ENCODE peak calls at places on chromosomes 2 and 18, in four cellular contexts. One of them, this sample, is unnamed. For H3K4me1, the result is how much of the 10 kb centered on the place peaks cover.

GRCh38 chr2:99205491-99205890 is 24.5 kb downstream of the MRPL30 start:
- DNase-seq in mammary epithelial cell: peak
- DNase-seq in CD8-positive, alpha-beta T cell: no peak
- DNase-seq in body of pancreas: no peak
- DNase-seq in this sample: peak

GRCh38 chr2:70087703-70088507 is 628 bp downstream of the PCBP1 start:
- DNase-seq in mammary epithelial cell: peak
- DNase-seq in CD8-positive, alpha-beta T cell: peak
- DNase-seq in body of pancreas: peak
- DNase-seq in this sample: peak

GRCh38 chr2:128433911-128434550 is 115.4 kb upstream of the HS6ST1 start:
- DNase-seq in body of pancreas: no peak
- DNase-seq in mammary epithelial cell: no peak
- DNase-seq in CD8-positive, alpha-beta T cell: no peak
- DNase-seq in this sample: no peak

GRCh38 chr2:65075605-65076344 is 19.6 kb downstream of the CEP68 start:
- DNase-seq in mammary epithelial cell: no peak
- DNase-seq in body of pancreas: peak
- DNase-seq in CD8-positive, alpha-beta T cell: no peak
- DNase-seq in this sample: no peak

GRCh38 chr2:188645982-188646381 is 328.2 kb upstream of the COL3A1 start:
- DNase-seq in mammary epithelial cell: no peak
- DNase-seq in CD8-positive, alpha-beta T cell: no peak
- DNase-seq in body of pancreas: no peak
- DNase-seq in this sample: no peak

GRCh38 chr2:112156152-112156986 is 18.2 kb downstream of the FBLN7 start:
- DNase-seq in body of pancreas: no peak
- DNase-seq in mammary epithelial cell: peak
- DNase-seq in CD8-positive, alpha-beta T cell: peak
- DNase-seq in this sample: no peak

GRCh38 chr2:19292007-19292406 is 66.4 kb downstream of the OSR1 start:
- DNase-seq in mammary epithelial cell: no peak
- DNase-seq in body of pancreas: no peak
- DNase-seq in CD8-positive, alpha-beta T cell: no peak
- DNase-seq in this sample: no peak

GRCh38 chr2:53826587-53827397 is 33.0 kb downstream of the GPR75 start:
- DNase-seq in CD8-positive, alpha-beta T cell: no peak
- DNase-seq in mammary epithelial cell: peak
- DNase-seq in body of pancreas: no peak
- DNase-seq in this sample: no peak

GRCh38 chr18:49510393-49511115 is 23.5 kb upstream of the C18orf32 start:
- DNase-seq in body of pancreas: peak
- DNase-seq in mammary epithelial cell: peak
- DNase-seq in CD8-positive, alpha-beta T cell: peak
- DNase-seq in this sample: peak

GRCh38 chr18:11741505-11742145 is 52.6 kb downstream of the GNAL start:
- DNase-seq in body of pancreas: no peak
- DNase-seq in CD8-positive, alpha-beta T cell: no peak
- DNase-seq in mammary epithelial cell: no peak
- DNase-seq in this sample: peak

GRCh38 chr2:223538920-223539440 is 63.2 kb downstream of the SCG2 start:
- DNase-seq in mammary epithelial cell: no peak
- DNase-seq in body of pancreas: no peak
- DNase-seq in CD8-positive, alpha-beta T cell: no peak
- DNase-seq in this sample: no peak

GRCh38 chr2:30629866-30630265 is 177.4 kb downstream of the CAPN13 start:
- DNase-seq in CD8-positive, alpha-beta T cell: no peak
- DNase-seq in body of pancreas: no peak
- DNase-seq in mammary epithelial cell: no peak
- DNase-seq in this sample: no peak

GRCh38 chr2:237550057-237550415 is 16.3 kb upstream of the PRLH start:
- DNase-seq in CD8-positive, alpha-beta T cell: no peak
- DNase-seq in mammary epithelial cell: no peak
- DNase-seq in body of pancreas: no peak
- DNase-seq in this sample: no peak

GRCh38 chr2:156192468-156192867 is 140.1 kb downstream of the NR4A2 start:
- DNase-seq in mammary epithelial cell: no peak
- DNase-seq in body of pancreas: no peak
- DNase-seq in CD8-positive, alpha-beta T cell: no peak
- DNase-seq in this sample: no peak

GRCh38 chr2:104378853-104379374 is 475.0 kb upstream of the POU3F3 start:
- DNase-seq in mammary epithelial cell: no peak
- DNase-seq in CD8-positive, alpha-beta T cell: no peak
- DNase-seq in body of pancreas: peak
- DNase-seq in this sample: no peak

GRCh38 chr2:33482518-33482917 is 6.1 kb downstream of the RASGRP3 start:
- DNase-seq in body of pancreas: no peak
- DNase-seq in CD8-positive, alpha-beta T cell: no peak
- DNase-seq in mammary epithelial cell: no peak
- DNase-seq in this sample: no peak

GRCh38 chr2:74703373-74703772 is 49.3 kb downstream of the SEMA4F start:
- DNase-seq in body of pancreas: no peak
- DNase-seq in mammary epithelial cell: no peak
- DNase-seq in CD8-positive, alpha-beta T cell: no peak
- DNase-seq in this sample: no peak

GRCh38 chr2:161423351-161424178 is 7.5 kb downstream of the TBR1 start:
- DNase-seq in CD8-positive, alpha-beta T cell: no peak
- DNase-seq in body of pancreas: no peak
- DNase-seq in mammary epithelial cell: no peak
- DNase-seq in this sample: no peak

GRCh38 chr2:226835796-226836547 is at the start of gene RHBDD1:
- DNase-seq in mammary epithelial cell: peak
- DNase-seq in CD8-positive, alpha-beta T cell: peak
- DNase-seq in body of pancreas: peak
- DNase-seq in this sample: peak

GRCh38 chr2:64979744-64980143 is 9.5 kb upstream of the SLC1A4 start:
- DNase-seq in CD8-positive, alpha-beta T cell: no peak
- DNase-seq in mammary epithelial cell: peak
- DNase-seq in body of pancreas: no peak
- DNase-seq in this sample: no peak

GRCh38 chr2:233234996-233235395 is 16.5 kb upstream of the ATG16L1 start:
- DNase-seq in CD8-positive, alpha-beta T cell: no peak
- DNase-seq in body of pancreas: no peak
- DNase-seq in mammary epithelial cell: no peak
- DNase-seq in this sample: no peak
- H3K4me1 ChIP-seq in CD8-positive, alpha-beta T cell: under half
- H3K4me1 ChIP-seq in body of pancreas: under half
- H3K4me1 ChIP-seq in mammary epithelial cell: under half
- H3K4me1 ChIP-seq in this sample: under half

GRCh38 chr2:28593356-28593755 is 97.5 kb downstream of the PLB1 start:
- DNase-seq in body of pancreas: no peak
- DNase-seq in CD8-positive, alpha-beta T cell: no peak
- DNase-seq in mammary epithelial cell: no peak
- DNase-seq in this sample: no peak

GRCh38 chr2:28595323-28595722 is 99.5 kb downstream of the PLB1 start:
- DNase-seq in CD8-positive, alpha-beta T cell: no peak
- DNase-seq in mammary epithelial cell: no peak
- DNase-seq in body of pancreas: no peak
- DNase-seq in this sample: no peak

GRCh38 chr2:28592481-28592880 is 96.6 kb downstream of the PLB1 start:
- DNase-seq in mammary epithelial cell: no peak
- DNase-seq in body of pancreas: no peak
- DNase-seq in CD8-positive, alpha-beta T cell: no peak
- DNase-seq in this sample: no peak

GRCh38 chr2:28594029-28594368 is 98.1 kb downstream of the PLB1 start:
- DNase-seq in body of pancreas: no peak
- DNase-seq in CD8-positive, alpha-beta T cell: no peak
- DNase-seq in mammary epithelial cell: no peak
- DNase-seq in this sample: no peak

DNA sequence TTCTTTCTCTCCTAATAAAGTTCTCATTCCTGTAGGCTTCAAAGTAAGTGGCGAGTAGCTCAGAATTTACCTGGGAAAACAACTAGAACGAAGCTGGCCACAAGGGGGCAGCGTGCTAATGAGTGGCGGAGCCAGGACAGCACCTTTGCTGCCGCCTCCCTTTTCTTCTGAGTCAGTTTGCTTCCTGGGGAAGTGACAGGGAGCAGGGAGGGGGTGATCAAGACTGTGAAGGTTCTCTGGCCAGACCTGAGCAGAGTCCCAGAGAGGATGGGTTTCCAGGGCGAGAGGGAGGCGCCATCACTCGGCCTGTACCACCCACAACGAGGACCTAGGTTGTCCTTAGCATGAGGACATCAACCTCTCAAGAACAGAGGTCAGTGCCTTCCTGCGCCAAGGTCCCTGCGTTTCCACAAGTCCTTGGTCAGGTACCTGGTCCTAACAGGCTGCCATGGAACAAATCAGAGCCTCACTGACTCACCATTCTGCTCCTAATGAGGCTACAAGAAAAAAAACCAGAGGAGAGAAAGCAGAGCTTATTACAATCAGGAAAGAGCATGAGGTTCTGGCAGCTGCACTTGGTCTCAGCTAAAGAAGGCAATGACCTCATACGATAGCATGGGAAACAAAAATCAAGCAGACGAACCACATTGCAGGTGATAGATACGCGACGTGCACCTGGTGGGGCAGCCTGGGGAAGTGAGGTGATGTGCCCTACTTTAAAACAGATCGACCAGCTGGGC is 98.7 kb downstream of the PLB1 start:
- DNase-seq in CD8-positive, alpha-beta T cell: peak
- DNase-seq in mammary epithelial cell: peak
- DNase-seq in body of pancreas: peak
- DNase-seq in this sample: peak
- H3K4me3 ChIP-seq in CD8-positive, alpha-beta T cell: peak
- H3K4me3 ChIP-seq in mammary epithelial cell: no peak
- H3K4me3 ChIP-seq in body of pancreas: no peak
- H3K4me3 ChIP-seq in this sample: no peak

GRCh38 chr18:9135912-9136314 is 668 bp upstream of the ANKRD12 start:
- DNase-seq in body of pancreas: peak
- DNase-seq in mammary epithelial cell: peak
- DNase-seq in CD8-positive, alpha-beta T cell: no peak
- DNase-seq in this sample: peak
- TF ChIP-seq CTCF in body of pancreas: no peak
- TF ChIP-seq CTCF in mammary epithelial cell: no peak
- TF ChIP-seq CTCF in CD8-positive, alpha-beta T cell: no peak
- TF ChIP-seq CTCF in this sample: no peak

GRCh38 chr18:13316066-13316465 is 97.5 kb downstream of the LDLRAD4 start:
- DNase-seq in mammary epithelial cell: no peak
- DNase-seq in CD8-positive, alpha-beta T cell: no peak
- DNase-seq in body of pancreas: no peak
- DNase-seq in this sample: no peak

GRCh38 chr18:13312515-13312914 is 94.0 kb downstream of the LDLRAD4 start:
- DNase-seq in mammary epithelial cell: no peak
- DNase-seq in CD8-positive, alpha-beta T cell: no peak
- DNase-seq in body of pancreas: no peak
- DNase-seq in this sample: no peak

GRCh38 chr18:13313006-13313661 is 94.6 kb downstream of the LDLRAD4 start:
- DNase-seq in mammary epithelial cell: no peak
- DNase-seq in body of pancreas: no peak
- DNase-seq in CD8-positive, alpha-beta T cell: peak
- DNase-seq in this sample: no peak

GRCh38 chr18:13318644-13319501 is 100.3 kb downstream of the LDLRAD4 start:
- DNase-seq in body of pancreas: no peak
- DNase-seq in CD8-positive, alpha-beta T cell: no peak
- DNase-seq in mammary epithelial cell: no peak
- DNase-seq in this sample: no peak

DNA sequence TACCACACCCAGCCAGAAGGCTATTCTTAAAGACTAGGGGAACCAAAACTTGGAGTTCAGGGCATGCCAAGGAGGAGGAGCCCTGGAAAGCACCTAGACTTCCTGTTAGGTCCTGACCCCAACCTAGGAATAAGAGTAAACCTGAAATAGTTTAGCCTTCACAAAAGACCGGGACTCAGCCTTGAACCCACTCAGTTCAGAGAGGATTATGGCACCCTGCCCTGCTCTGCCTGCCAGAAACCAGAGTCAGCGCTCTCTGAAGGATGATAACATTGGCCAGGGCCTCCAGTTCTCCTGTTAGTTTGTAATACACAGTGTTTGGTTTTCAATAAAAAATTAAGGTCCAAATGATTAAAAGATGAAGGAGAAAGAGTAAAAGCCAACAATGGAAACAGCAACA is 96.4 kb downstream of the LDLRAD4 start:
- DNase-seq in CD8-positive, alpha-beta T cell: no peak
- DNase-seq in mammary epithelial cell: no peak
- DNase-seq in body of pancreas: no peak
- DNase-seq in this sample: no peak
- H3K4me1 ChIP-seq in CD8-positive, alpha-beta T cell: under half
- H3K4me1 ChIP-seq in mammary epithelial cell: under half
- H3K4me1 ChIP-seq in body of pancreas: under half
- H3K4me1 ChIP-seq in this sample: under half

GRCh38 chr2:85935170-85935745 is 46.5 kb upstream of the ST3GAL5 start:
- DNase-seq in body of pancreas: no peak
- DNase-seq in mammary epithelial cell: no peak
- DNase-seq in CD8-positive, alpha-beta T cell: no peak
- DNase-seq in this sample: no peak

GRCh38 chr2:85935746-85936208 is 47.0 kb upstream of the ST3GAL5 start:
- DNase-seq in mammary epithelial cell: peak
- DNase-seq in CD8-positive, alpha-beta T cell: no peak
- DNase-seq in body of pancreas: no peak
- DNase-seq in this sample: peak

GRCh38 chr2:85937069-85937439 is 48.3 kb upstream of the ST3GAL5 start:
- DNase-seq in body of pancreas: no peak
- DNase-seq in CD8-positive, alpha-beta T cell: no peak
- DNase-seq in mammary epithelial cell: no peak
- DNase-seq in this sample: no peak

GRCh38 chr2:85938456-85938855 is 49.7 kb upstream of the ST3GAL5 start:
- DNase-seq in mammary epithelial cell: no peak
- DNase-seq in body of pancreas: no peak
- DNase-seq in CD8-positive, alpha-beta T cell: no peak
- DNase-seq in this sample: no peak

GRCh38 chr2:85936421-85937068 is 47.8 kb upstream of the ST3GAL5 start:
- DNase-seq in CD8-positive, alpha-beta T cell: no peak
- DNase-seq in mammary epithelial cell: no peak
- DNase-seq in body of pancreas: no peak
- DNase-seq in this sample: no peak
- H3K4me3 ChIP-seq in CD8-positive, alpha-beta T cell: no peak
- H3K4me3 ChIP-seq in mammary epithelial cell: no peak
- H3K4me3 ChIP-seq in body of pancreas: no peak
- H3K4me3 ChIP-seq in this sample: no peak

DNA sequence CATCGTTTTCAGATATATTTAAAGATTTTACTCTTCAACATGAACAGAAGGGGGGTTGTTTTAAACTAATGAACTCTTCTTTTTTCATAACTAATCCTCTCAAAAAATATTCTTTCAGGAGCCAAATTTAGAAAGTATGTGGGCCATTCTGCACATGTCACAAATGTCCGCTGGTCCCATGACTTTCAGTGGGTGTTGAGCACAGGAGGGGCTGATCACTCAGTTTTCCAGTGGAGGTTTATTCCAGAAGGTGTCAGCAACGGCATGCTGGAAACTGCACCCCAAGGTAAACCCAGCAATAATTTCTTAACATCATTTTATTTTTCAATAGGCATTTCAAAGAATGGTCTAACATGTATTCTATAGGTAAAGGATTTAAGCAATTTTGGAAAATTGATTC is 136.0 kb downstream of the EML6 start:
- DNase-seq in CD8-positive, alpha-beta T cell: no peak
- DNase-seq in body of pancreas: no peak
- DNase-seq in mammary epithelial cell: no peak
- DNase-seq in this sample: no peak
- TF ChIP-seq CTCF in CD8-positive, alpha-beta T cell: no peak
- TF ChIP-seq CTCF in body of pancreas: no peak
- TF ChIP-seq CTCF in mammary epithelial cell: no peak
- TF ChIP-seq CTCF in this sample: peak

GRCh38 chr2:101758001-101758400 is 60.5 kb downstream of the MAP4K4 start:
- DNase-seq in mammary epithelial cell: no peak
- DNase-seq in body of pancreas: no peak
- DNase-seq in CD8-positive, alpha-beta T cell: no peak
- DNase-seq in this sample: no peak
- H3K4me1 ChIP-seq in mammary epithelial cell: under half
- H3K4me1 ChIP-seq in body of pancreas: under half
- H3K4me1 ChIP-seq in CD8-positive, alpha-beta T cell: under half
- H3K4me1 ChIP-seq in this sample: half or more

This sample was measured in PC-3.